ENCODE peak calls at places on chromosomes 1 and 21, in seven cellular contexts. K is left cardiac atrium; X is activated naive CD8-positive, alpha-beta T cell treated with anti-CD3 and anti-CD28 coated beads, Interleukin-2, amount 50 U/mL, for 24 hours; R is stimulated activated CD4-positive, alpha-beta T cell treated with anti-CD3 and anti-CD28 coated beads, Interleukin-2, amount 100 ng/mL, for 48 hours; Q is naive thymus-derived CD4-positive, alpha-beta T cell; I is endothelial cell; P is HFF-Myc. V is an unnamed sample.

GRCh38 chr1:185520188-185520935 is 203.3 kb upstream of the IVNS1ABP start:
- DNase-seq in K (no peak), X (no peak), R (no peak), Q (no peak), I (no peak), P (no peak), V (no peak)

GRCh38 chr21:42097860-42098259 is 26.7 kb downstream of the UMODL1 start:
- DNase-seq in K (peak), X (no peak), R (no peak), Q (no peak), I (peak), P (peak), V (no peak)

GRCh38 chr1:100589667-100590066 is 51.7 kb downstream of the GPR88 start:
- DNase-seq in K (no peak), X (no peak), R (no peak), Q (no peak), I (no peak), P (no peak), V (no peak)

GRCh38 chr1:109802136-109802900 is 38.6 kb upstream of the EPS8L3 start:
- DNase-seq in K (no peak), X (peak), R (peak), Q (peak), I (no peak), P (no peak), V (no peak)

GRCh38 chr1:5891141-5891540 is 101.1 kb downstream of the NPHP4 start:
- DNase-seq in K (no peak), X (no peak), R (no peak), Q (no peak), I (no peak), P (no peak), V (no peak)

GRCh38 chr1:27630859-27631491 is 4.0 kb downstream of the FGR start:
- DNase-seq in K (peak), X (no peak), R (no peak), Q (no peak), I (no peak), P (no peak), V (peak)

GRCh38 chr21:33256019-33256418 is 10.1 kb upstream of the IL10RB start:
- DNase-seq in K (no peak), X (no peak), R (no peak), Q (no peak), I (no peak), P (no peak), V (no peak)

GRCh38 chr21:37916795-37917142 is 512 bp upstream of the KCNJ6 start:
- DNase-seq in K (no peak), X (peak), R (no peak), Q (no peak), I (peak), P (no peak), V (no peak)

GRCh38 chr21:44013380-44014088 is 1.4 kb downstream of the TRAPPC10 start:
- DNase-seq in K (no peak), X (peak), R (no peak), Q (peak), I (peak), P (no peak), V (peak)

GRCh38 chr21:27683292-27683691 is 716.4 kb upstream of the ADAMTS5 start:
- DNase-seq in K (no peak), X (no peak), R (no peak), Q (no peak), I (no peak), P (no peak), V (no peak)

GRCh38 chr21:44368711-44369446 is 15.5 kb downstream of the TRPM2 start:
- DNase-seq in K (no peak), X (no peak), R (no peak), Q (no peak), I (no peak), P (no peak), V (peak)

GRCh38 chr1:235107368-235108184 is 21.1 kb downstream of the TOMM20 start:
- DNase-seq in K (no peak), X (peak), R (no peak), Q (no peak), I (no peak), P (no peak), V (no peak)

GRCh38 chr1:214823311-214824117 is 220.5 kb downstream of the CENPF start:
- DNase-seq in K (no peak), X (no peak), R (no peak), Q (no peak), I (no peak), P (no peak), V (no peak)

GRCh38 chr1:212959266-212960220 is 9.2 kb downstream of the VASH2 start:
- DNase-seq in K (no peak), X (no peak), R (no peak), Q (no peak), I (no peak), P (no peak), V (no peak)

GRCh38 chr1:200364121-200364759 is 45.6 kb downstream of the ZNF281 start:
- DNase-seq in K (no peak), X (no peak), R (no peak), Q (no peak), I (no peak), P (no peak), V (no peak)

GRCh38 chr1:93585059-93585966 is 96.3 kb downstream of the BCAR3 start:
- DNase-seq in K (peak), X (no peak), R (no peak), Q (no peak), I (no peak), P (no peak), V (no peak)

GRCh38 chr21:27648560-27648959 is 681.7 kb upstream of the ADAMTS5 start:
- DNase-seq in K (no peak), X (no peak), R (no peak), Q (no peak), I (no peak), P (peak), V (no peak)

GRCh38 chr1:212791261-212791675 is 309 bp downstream of the NSL1 start:
- DNase-seq in K (no peak), X (no peak), R (no peak), Q (no peak), I (no peak), P (no peak), V (no peak)

GRCh38 chr1:61227857-61228557 is 145.6 kb downstream of the NFIA start:
- DNase-seq in K (no peak), X (no peak), R (no peak), Q (no peak), I (no peak), P (no peak), V (no peak)

GRCh38 chr1:186813420-186813819 is 15.3 kb upstream of the PLA2G4A start:
- DNase-seq in K (no peak), X (no peak), R (no peak), Q (no peak), I (no peak), P (no peak), V (no peak)

GRCh38 chr1:151846062-151846568 is 6.5 kb upstream of the C2CD4D start:
- DNase-seq in K (no peak), X (no peak), R (no peak), Q (no peak), I (no peak), P (no peak), V (no peak)

GRCh38 chr1:209742409-209743144 is 13.3 kb upstream of the TRAF3IP3 start:
- DNase-seq in K (peak), X (no peak), R (no peak), Q (no peak), I (no peak), P (no peak), V (no peak)

GRCh38 chr1:21822349-21822748 is 10.3 kb downstream of the LDLRAD2 start:
- DNase-seq in K (no peak), X (no peak), R (no peak), Q (no peak), I (no peak), P (no peak), V (no peak)

GRCh38 chr1:109263597-109264378 is 14.4 kb downstream of the CELSR2 start:
- DNase-seq in K (peak), X (peak), R (peak), Q (peak), I (peak), P (peak), V (peak)

GRCh38 chr1:114126696-114127095 is 27.0 kb downstream of the SYT6 start:
- DNase-seq in K (no peak), X (no peak), R (no peak), Q (no peak), I (no peak), P (no peak), V (no peak)

GRCh38 chr1:3355089-3355488 is 99.4 kb upstream of the ARHGEF16 start:
- DNase-seq in K (no peak), X (no peak), R (no peak), Q (no peak), I (no peak), P (no peak), V (no peak)

GRCh38 chr1:171477804-171478203 is 7.5 kb upstream of the PRRC2C start:
- DNase-seq in K (no peak), X (no peak), R (no peak), Q (no peak), I (no peak), P (no peak), V (no peak)

GRCh38 chr1:27141266-27142003 is 13.5 kb downstream of the SLC9A1 start:
- DNase-seq in K (no peak), X (no peak), R (no peak), Q (no peak), I (no peak), P (no peak), V (no peak)

GRCh38 chr1:78355646-78356045 is 135.1 kb upstream of the PTGFR start:
- DNase-seq in K (no peak), X (no peak), R (no peak), Q (no peak), I (no peak), P (no peak), V (no peak)

GRCh38 chr1:93878501-93878888 is 511 bp downstream of the DNTTIP2 start:
- DNase-seq in K (peak), X (peak), R (peak), Q (peak), I (peak), P (no peak), V (peak)

GRCh38 chr1:67795179-67795916 is 37.9 kb downstream of the GNG12 start:
- DNase-seq in K (no peak), X (no peak), R (no peak), Q (no peak), I (no peak), P (no peak), V (no peak)